ENCODE peak calls at places on chromosomes 2 and 18, in six cellular contexts. F is colonic mucosa; U is cardiac muscle cell; I is activated CD8-positive, alpha-beta T cell treated with anti-CD3 and anti-CD28 coated beads for 36 hours; C is left ventricle myocardium inferior; Z is mesothelial cell of epicardium. X is an unnamed sample.

GRCh38 chr2:96927420-96928171 is 57.7 kb upstream of the SEMA4C start:
- DNase-seq in F (no peak), U (peak; percentile 17), I (no peak), C (peak; percentile 52), Z (no peak), X (peak; percentile 59)

GRCh38 chr2:46509804-46510203 is 30.4 kb downstream of the TMEM247 start:
- DNase-seq in F (peak; percentile 2), U (no peak), I (no peak), C (no peak), Z (peak; percentile 2), X (no peak)

GRCh38 chr2:156155319-156155718 is 177.2 kb downstream of the NR4A2 start:
- DNase-seq in F (no peak), U (no peak), I (no peak), C (no peak), Z (no peak), X (no peak)

GRCh38 chr2:108169982-108170625 is 69.7 kb upstream of the SULT1C3 start:
- DNase-seq in F (no peak), U (peak; percentile 40), I (no peak), C (no peak), Z (no peak), X (peak; percentile 61)

GRCh38 chr2:194346189-194346588 is 1310.8 kb upstream of the SLC39A10 start:
- DNase-seq in F (no peak), U (no peak), I (no peak), C (no peak), Z (no peak), X (no peak)

GRCh38 chr2:102142829-102143449 is 393 bp downstream of the IL1R1 start:
- DNase-seq in F (no peak), U (peak; percentile 70), I (peak; percentile 13), C (no peak), Z (no peak), X (no peak)

GRCh38 chr2:95333888-95334338 is 36.8 kb downstream of the KCNIP3 start:
- DNase-seq in F (no peak), U (peak; percentile 65), I (no peak), C (peak; percentile 10), Z (peak; percentile 68), X (peak; percentile 99)

GRCh38 chr2:212237350-212238095 is 301.1 kb downstream of the ERBB4 start:
- DNase-seq in F (no peak), U (no peak), I (no peak), C (no peak), Z (no peak), X (no peak)

GRCh38 chr2:42050350-42051167 is 2.7 kb downstream of the PKDCC start:
- DNase-seq in F (peak; percentile 59), U (peak; percentile 56), I (no peak), C (no peak), Z (no peak), X (no peak)

GRCh38 chr2:182920089-182920488 is 53.7 kb upstream of the FRZB start:
- DNase-seq in F (no peak), U (no peak), I (no peak), C (no peak), Z (no peak), X (no peak)

GRCh38 chr2:33620-34019 is 12.7 kb downstream of the FAM110C start:
- DNase-seq in F (peak; percentile 75), U (no peak), I (peak; percentile 75), C (no peak), Z (no peak), X (peak; percentile 75)

GRCh38 chr2:236769981-236770671 is 200.5 kb downstream of the ACKR3 start:
- DNase-seq in F (no peak), U (peak; percentile 86), I (no peak), C (no peak), Z (no peak), X (peak; percentile 95)

GRCh38 chr2:172985139-172985874 is 90.3 kb upstream of the MAP3K20 start:
- DNase-seq in F (no peak), U (no peak), I (peak; percentile 25), C (peak; percentile 31), Z (no peak), X (peak; percentile 96)

GRCh38 chr2:241224068-241224850 is 35.8 kb downstream of the ANO7 start:
- DNase-seq in F (no peak), U (peak; percentile 74), I (no peak), C (peak; percentile 57), Z (no peak), X (peak; percentile 33)

GRCh38 chr18:11078491-11078890 is 70.9 kb downstream of the PIEZO2 start:
- DNase-seq in F (no peak), U (peak; percentile 32), I (no peak), C (no peak), Z (no peak), X (no peak)

GRCh38 chr18:58349650-58350049 is 279.2 kb downstream of the ALPK2 start:
- DNase-seq in F (no peak), U (no peak), I (no peak), C (no peak), Z (no peak), X (no peak)

GRCh38 chr2:105808418-105809098 is 63.8 kb downstream of the NCK2 start:
- DNase-seq in F (no peak), U (no peak), I (no peak), C (no peak), Z (no peak), X (no peak)

GRCh38 chr2:69298261-69298660 is 88.8 kb downstream of the GFPT1 start:
- DNase-seq in F (no peak), U (peak; percentile 84), I (no peak), C (no peak), Z (no peak), X (peak; percentile 93)

GRCh38 chr18:8367217-8367988 is 241.8 kb upstream of the RAB12 start:
- DNase-seq in F (peak; percentile 53), U (peak; percentile 22), I (peak; percentile 25), C (no peak), Z (peak; percentile 62), X (peak; percentile 49)

GRCh38 chr2:218093879-218094278 is 24.8 kb downstream of the RUFY4 start:
- DNase-seq in F (no peak), U (no peak), I (no peak), C (no peak), Z (no peak), X (no peak)

GRCh38 chr2:218095853-218096252 is 26.8 kb downstream of the RUFY4 start:
- DNase-seq in F (no peak), U (no peak), I (no peak), C (no peak), Z (no peak), X (no peak)

DNA sequence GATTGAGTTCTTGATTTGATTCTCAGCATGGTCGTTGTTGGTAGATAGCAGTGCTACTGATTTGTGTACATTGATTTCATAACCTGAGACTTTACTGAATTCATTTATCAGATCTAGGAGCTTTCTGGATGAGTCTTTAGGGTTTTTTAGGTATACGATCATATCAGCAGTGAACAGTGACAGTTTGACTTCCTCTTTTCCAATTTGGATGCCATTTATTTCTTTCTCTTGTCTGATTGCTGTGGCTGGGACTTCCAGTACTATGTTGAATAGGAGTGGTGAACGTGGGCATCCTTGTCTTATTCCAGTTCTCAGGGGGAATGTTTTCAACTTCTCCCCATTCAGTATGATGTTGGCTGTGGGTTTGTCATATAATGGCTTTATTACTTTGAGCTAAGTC is 27.9 kb upstream of the CXCR2 start:
- DNase-seq in F (no peak), U (no peak), I (no peak), C (no peak), Z (no peak), X (no peak)
- TF ChIP-seq CTCF in F (no peak), U (no peak), I (no peak), C (no peak), Z (no peak), X (no peak)

DNA sequence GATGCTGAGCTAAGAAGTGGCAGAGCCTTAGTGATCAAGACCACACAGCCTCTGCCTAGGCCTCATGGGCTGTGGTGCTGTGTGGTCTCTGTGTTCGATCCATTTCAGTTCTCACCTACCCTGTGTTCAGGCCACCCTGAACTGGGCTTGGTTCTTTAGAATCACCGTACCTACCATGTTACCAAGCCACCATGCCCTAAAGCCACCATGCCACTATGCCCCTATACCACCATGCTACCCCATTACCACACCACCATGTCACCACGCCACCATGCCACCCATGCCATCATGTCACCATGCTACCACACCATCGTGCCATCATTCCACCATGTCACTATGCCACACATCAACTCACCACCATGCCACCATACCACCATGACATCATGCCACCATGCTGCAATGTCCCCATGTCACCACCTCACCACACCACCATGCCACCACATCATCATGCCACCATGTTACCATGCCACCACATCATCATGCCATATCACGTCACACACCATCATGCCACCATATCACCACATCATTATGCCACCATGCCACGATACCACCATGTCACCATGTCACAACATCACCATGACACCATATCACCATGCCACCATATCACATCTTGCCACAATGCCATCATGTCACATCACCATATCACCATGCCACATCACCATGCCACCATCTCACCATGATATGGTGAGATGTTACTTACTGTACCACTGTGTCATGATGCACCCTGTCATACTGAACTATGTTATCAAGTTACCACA is 191.0 kb upstream of the ARL4C start:
- DNase-seq in F (no peak), U (no peak), I (no peak), C (no peak), Z (no peak), X (no peak)
- TF ChIP-seq CTCF in F (no peak), U (no peak), I (no peak), C (no peak), Z (no peak), X (no peak)

GRCh38 chr2:6968319-6969100 is 51.3 kb downstream of the RNF144A start:
- DNase-seq in F (no peak), U (peak; percentile 61), I (no peak), C (peak; percentile 36), Z (no peak), X (no peak)
- TF ChIP-seq CTCF in F (no peak), U (peak; percentile 16), I (no peak), C (peak; percentile 45), Z (no peak), X (no peak)

GRCh38 chr2:43798300-43798699 is 24.5 kb downstream of the DYNC2LI1 start:
- DNase-seq in F (no peak), U (peak; percentile 10), I (no peak), C (no peak), Z (no peak), X (peak; percentile 29)
- TF ChIP-seq CTCF in F (peak; percentile 33), U (peak; percentile 35), I (peak; percentile 44), C (peak; percentile 13), Z (peak; percentile 23), X (peak; percentile 55)

GRCh38 chr2:29075894-29076700 is 1.8 kb upstream of the PCARE start:
- DNase-seq in F (no peak), U (peak; percentile 14), I (no peak), C (no peak), Z (no peak), X (peak; percentile 30)
- TF ChIP-seq CTCF in F (no peak), U (no peak), I (no peak), C (no peak), Z (no peak), X (no peak)